ENCODE peak calls at places on chromosome 5, in nine cellular contexts. P is RCC 7860, H is T-helper 1 cell, K is globus pallidus, T is coronary artery, V is left kidney, A is GM03348, X is GM20000, N is epithelial cell of prostate. W is an unnamed sample.

GRCh38 chr5:159133041-159133741 is 33.5 kb upstream of the EBF1 start:
- DNase-seq in P (peak; percentile 12), H (no peak), K (peak; percentile 8), T (no peak), V (peak; percentile 61), A (peak; percentile 72), X (peak; percentile 58), N (peak; percentile 26), W (peak; percentile 68)

GRCh38 chr5:77630246-77631165 is 8.0 kb downstream of the OTP start:
- DNase-seq in P (no peak), H (no peak), K (no peak), T (no peak), V (peak; percentile 80), A (peak; percentile 67), X (peak; percentile 93), N (no peak), W (no peak)

GRCh38 chr5:54936201-54936600 is 49.2 kb downstream of the ESM1 start:
- DNase-seq in P (no peak), H (no peak), K (no peak), T (no peak), V (no peak), A (no peak), X (no peak), N (no peak), W (no peak)

GRCh38 chr5:74233091-74233490 is 407.4 kb downstream of the ENC1 start:
- DNase-seq in P (no peak), H (no peak), K (no peak), T (no peak), V (no peak), A (no peak), X (no peak), N (no peak), W (no peak)

GRCh38 chr5:57441557-57441956 is 41.1 kb downstream of the ACTBL2 start:
- DNase-seq in P (peak; percentile 67), H (no peak), K (no peak), T (no peak), V (peak; percentile 70), A (peak; percentile 86), X (peak; percentile 13), N (no peak), W (peak; percentile 99)

GRCh38 chr5:612498-613424 is 621 bp downstream of the CEP72 start:
- DNase-seq in P (no peak), H (no peak), K (no peak), T (peak; percentile 73), V (peak; percentile 36), A (peak; percentile 44), X (no peak), N (no peak), W (peak; percentile 13)

GRCh38 chr5:166639151-166639550 is 1652.3 kb upstream of the WWC1 start:
- DNase-seq in P (no peak), H (no peak), K (no peak), T (no peak), V (no peak), A (no peak), X (no peak), N (no peak), W (no peak)

GRCh38 chr5:73284985-73285384 is 112.0 kb downstream of the TMEM174 start:
- DNase-seq in P (no peak), H (no peak), K (no peak), T (no peak), V (no peak), A (no peak), X (no peak), N (no peak), W (no peak)

GRCh38 chr5:15452780-15453179 is 47.2 kb upstream of the FBXL7 start:
- DNase-seq in P (no peak), H (no peak), K (no peak), T (no peak), V (no peak), A (no peak), X (no peak), N (no peak), W (peak; percentile 23)

GRCh38 chr5:143582176-143582575 is 178.7 kb upstream of the NR3C1 start:
- DNase-seq in P (no peak), H (no peak), K (no peak), T (no peak), V (no peak), A (no peak), X (no peak), N (no peak), W (no peak)

GRCh38 chr5:66239034-66239433 is 94.9 kb downstream of the SREK1 start:
- DNase-seq in P (no peak), H (no peak), K (no peak), T (no peak), V (no peak), A (no peak), X (no peak), N (no peak), W (no peak)

GRCh38 chr5:178207183-178207916 is 3.0 kb downstream of the HNRNPAB start:
- DNase-seq in P (peak; percentile 39), H (no peak), K (no peak), T (peak; percentile 62), V (no peak), A (no peak), X (no peak), N (peak; percentile 44), W (peak; percentile 52)

GRCh38 chr5:117623042-117623815 is 1048.6 kb upstream of the SEMA6A start:
- DNase-seq in P (no peak), H (no peak), K (no peak), T (no peak), V (peak; percentile 81), A (no peak), X (no peak), N (peak; percentile 22), W (peak; percentile 25)

GRCh38 chr5:17000296-17000939 is 64.3 kb upstream of the MYO10 start:
- DNase-seq in P (peak; percentile 98), H (no peak), K (no peak), T (no peak), V (no peak), A (peak; percentile 76), X (no peak), N (no peak), W (peak; percentile 99)

GRCh38 chr5:15346738-15347137 is 153.2 kb upstream of the FBXL7 start:
- DNase-seq in P (no peak), H (no peak), K (no peak), T (no peak), V (no peak), A (no peak), X (no peak), N (no peak), W (no peak)

GRCh38 chr5:134511796-134512660 is 13.4 kb upstream of the JADE2 start:
- DNase-seq in P (peak; percentile 64), H (no peak), K (no peak), T (no peak), V (peak; percentile 66), A (peak; percentile 65), X (no peak), N (no peak), W (peak; percentile 51)

GRCh38 chr5:55363861-55364260 is 56.1 kb downstream of the MTREX start:
- DNase-seq in P (no peak), H (no peak), K (no peak), T (no peak), V (no peak), A (peak; percentile 34), X (no peak), N (no peak), W (peak; percentile 73)

GRCh38 chr5:158832736-158833135 is 267.0 kb downstream of the EBF1 start:
- DNase-seq in P (no peak), H (no peak), K (no peak), T (no peak), V (no peak), A (peak; percentile 65), X (no peak), N (no peak), W (no peak)

GRCh38 chr5:103744159-103744558 is 181.6 kb upstream of the NUDT12 start:
- DNase-seq in P (peak; percentile 10), H (no peak), K (no peak), T (no peak), V (no peak), A (peak; percentile 27), X (no peak), N (peak; percentile 2), W (peak; percentile 91)

GRCh38 chr5:154369682-154370081 is 76.1 kb upstream of the SAP30L start:
- DNase-seq in P (no peak), H (no peak), K (no peak), T (no peak), V (no peak), A (peak; percentile 42), X (no peak), N (no peak), W (peak; percentile 48)

GRCh38 chr5:148125641-148126040 is 42.7 kb upstream of the SPINK14 start:
- DNase-seq in P (no peak), H (no peak), K (no peak), T (no peak), V (peak; percentile 3), A (peak; percentile 6), X (no peak), N (no peak), W (peak; percentile 19)

GRCh38 chr5:69497006-69497520 is 4.5 kb downstream of the OCLN start:
- DNase-seq in P (no peak), H (no peak), K (no peak), T (no peak), V (no peak), A (no peak), X (no peak), N (no peak), W (peak; percentile 56)

GRCh38 chr5:135405082-135405481 is 6.1 kb upstream of the MACROH2A1 start:
- DNase-seq in P (no peak), H (no peak), K (no peak), T (no peak), V (no peak), A (no peak), X (no peak), N (no peak), W (no peak)

GRCh38 chr5:62374090-62374489 is 29.6 kb downstream of the DIMT1 start:
- DNase-seq in P (no peak), H (no peak), K (no peak), T (no peak), V (no peak), A (no peak), X (no peak), N (no peak), W (no peak)

GRCh38 chr5:150107909-150108447 is 21.6 kb upstream of the CSF1R start:
- DNase-seq in P (no peak), H (no peak), K (no peak), T (no peak), V (peak; percentile 24), A (peak; percentile 81), X (no peak), N (no peak), W (peak; percentile 28)

GRCh38 chr5:36683821-36684434 is 77.5 kb downstream of the SLC1A3 start:
- DNase-seq in P (no peak), H (no peak), K (peak; percentile 92), T (no peak), V (peak; percentile 80), A (peak; percentile 86), X (no peak), N (no peak), W (no peak)

GRCh38 chr5:13591621-13592020 is 352.9 kb downstream of the DNAH5 start:
- DNase-seq in P (peak; percentile 99), H (no peak), K (no peak), T (no peak), V (no peak), A (peak; percentile 43), X (no peak), N (peak; percentile 58), W (peak; percentile 92)

GRCh38 chr5:90050135-90050534 is 359.4 kb downstream of the CETN3 start:
- DNase-seq in P (no peak), H (no peak), K (no peak), T (no peak), V (no peak), A (no peak), X (no peak), N (peak; percentile 27), W (no peak)

GRCh38 chr5:145761282-145761681 is 73.9 kb downstream of the PRELID2 start:
- DNase-seq in P (no peak), H (no peak), K (no peak), T (no peak), V (no peak), A (no peak), X (no peak), N (no peak), W (no peak)

GRCh38 chr5:322942-323879 is 1.7 kb downstream of the AHRR start:
- DNase-seq in P (no peak), H (no peak), K (no peak), T (no peak), V (peak; percentile 40), A (no peak), X (peak; percentile 29), N (no peak), W (peak; percentile 35)

GRCh38 chr5:73374520-73375235 is 73.9 kb downstream of the FOXD1 start:
- DNase-seq in P (peak; percentile 85), H (no peak), K (no peak), T (no peak), V (no peak), A (peak; percentile 55), X (no peak), N (no peak), W (peak; percentile 92)